ENCODE peak calls at places on chromosomes 5 and 9, in four cellular contexts. L, P, R and C are unnamed samples.

GRCh38 chr9:108001219-108001618 is 511.6 kb upstream of the KLF4 start:
- DNase-seq in L (no peak), P (no peak), R (no peak), C (no peak)

GRCh38 chr5:29897916-29898315 is 1295.6 kb upstream of the CDH6 start:
- DNase-seq in L (no peak), P (no peak), R (no peak), C (no peak)

GRCh38 chr9:38017149-38017884 is 51.7 kb downstream of the SHB start:
- DNase-seq in L (no peak), P (no peak), R (peak; percentile 80), C (peak; percentile 85)

GRCh38 chr9:4680178-4680535 is 788 bp downstream of the CDC37L1 start:
- DNase-seq in L (no peak), P (no peak), R (no peak), C (no peak)

GRCh38 chr9:72828281-72828731 is 124.5 kb downstream of the ALDH1A1 start:
- DNase-seq in L (no peak), P (no peak), R (no peak), C (no peak)

GRCh38 chr9:70761139-70761538 is 346.7 kb upstream of the KLF9 start:
- DNase-seq in L (no peak), P (no peak), R (no peak), C (no peak)

GRCh38 chr9:36485647-36486453 is 85.8 kb upstream of the RNF38 start:
- DNase-seq in L (no peak), P (no peak), R (peak; percentile 34), C (no peak)

GRCh38 chr5:97476852-97477534 is 293.9 kb upstream of the RIOK2 start:
- DNase-seq in L (no peak), P (no peak), R (no peak), C (no peak)

GRCh38 chr9:4508246-4508906 is 18.1 kb downstream of the SLC1A1 start:
- DNase-seq in L (no peak), P (no peak), R (no peak), C (no peak)

GRCh38 chr5:164188733-164189148 is 683.3 kb downstream of the MAT2B start:
- DNase-seq in L (no peak), P (no peak), R (peak; percentile 58), C (no peak)

GRCh38 chr5:179192185-179192890 is 132.2 kb downstream of the ZNF354C start:
- DNase-seq in L (no peak), P (no peak), R (peak; percentile 85), C (peak; percentile 10)

GRCh38 chr5:142915840-142916424 is 145.8 kb downstream of the ARHGAP26 start:
- DNase-seq in L (peak; percentile 14), P (peak; percentile 51), R (peak; percentile 37), C (peak; percentile 70)

GRCh38 chr9:89543621-89544279 is 45.8 kb upstream of the SEMA4D start:
- DNase-seq in L (no peak), P (no peak), R (no peak), C (no peak)

GRCh38 chr5:120599576-120599975 is 135.5 kb downstream of the PRR16 start:
- DNase-seq in L (no peak), P (no peak), R (no peak), C (no peak)

GRCh38 chr5:126171916-126172315 is 251.3 kb upstream of the GRAMD2B start:
- DNase-seq in L (no peak), P (no peak), R (no peak), C (no peak)

GRCh38 chr5:113273949-113274348 is 160.8 kb downstream of the TSSK1B start:
- DNase-seq in L (no peak), P (no peak), R (no peak), C (no peak)

GRCh38 chr5:17216176-17216973 is 1.1 kb upstream of the BASP1 start:
- DNase-seq in L (peak; percentile 22), P (peak; percentile 62), R (peak; percentile 76), C (peak; percentile 81)

GRCh38 chr5:33685873-33686550 is 205.8 kb downstream of the ADAMTS12 start:
- DNase-seq in L (no peak), P (no peak), R (no peak), C (peak; percentile 17)

GRCh38 chr5:83417884-83418283 is 53.7 kb upstream of the VCAN start:
- DNase-seq in L (no peak), P (no peak), R (no peak), C (no peak)

GRCh38 chr5:123882305-123882704 is 370.3 kb downstream of the CSNK1G3 start:
- DNase-seq in L (no peak), P (no peak), R (no peak), C (no peak)

GRCh38 chr9:80789831-80790230 is 899.5 kb downstream of the TLE1 start:
- DNase-seq in L (no peak), P (no peak), R (no peak), C (no peak)

GRCh38 chr9:121362813-121363585 is 7.1 kb downstream of the STOM start:
- DNase-seq in L (no peak), P (no peak), R (no peak), C (no peak)

GRCh38 chr5:961002-961710 is 47.4 kb upstream of the NKD2 start:
- DNase-seq in L (no peak), P (no peak), R (peak; percentile 19), C (no peak)

GRCh38 chr9:137453643-137454081 is 5.5 kb downstream of the NSMF start:
- DNase-seq in L (peak; percentile 83), P (no peak), R (peak; percentile 93), C (peak; percentile 87)

GRCh38 chr9:86187121-86187520 is 72.3 kb downstream of the C9orf153 start:
- DNase-seq in L (no peak), P (no peak), R (no peak), C (peak; percentile 55)

GRCh38 chr9:108101410-108101809 is 611.8 kb upstream of the KLF4 start:
- DNase-seq in L (no peak), P (no peak), R (no peak), C (no peak)

GRCh38 chr9:134053941-134054761 is 13.7 kb downstream of the BRD3 start:
- DNase-seq in L (no peak), P (no peak), R (no peak), C (no peak)

GRCh38 chr9:72362680-72363139 is 2.3 kb downstream of the ZFAND5 start:
- DNase-seq in L (no peak), P (peak; percentile 41), R (peak; percentile 20), C (no peak)

GRCh38 chr9:128201441-128202369 is 1.5 kb upstream of the DNM1 start:
- DNase-seq in L (no peak), P (no peak), R (no peak), C (no peak)

GRCh38 chr9:34375901-34376595 is 650 bp downstream of the MYORG start:
- DNase-seq in L (peak; percentile 51), P (no peak), R (peak; percentile 76), C (peak; percentile 63)

GRCh38 chr9:106286249-106286648 is 576.7 kb upstream of the ZNF462 start:
- DNase-seq in L (no peak), P (no peak), R (peak; percentile 39), C (peak; percentile 36)

GRCh38 chr5:93246093-93246855 is 334.7 kb downstream of the NR2F1-AS1 start:
- DNase-seq in L (no peak), P (no peak), R (no peak), C (peak; percentile 34)

DNA sequence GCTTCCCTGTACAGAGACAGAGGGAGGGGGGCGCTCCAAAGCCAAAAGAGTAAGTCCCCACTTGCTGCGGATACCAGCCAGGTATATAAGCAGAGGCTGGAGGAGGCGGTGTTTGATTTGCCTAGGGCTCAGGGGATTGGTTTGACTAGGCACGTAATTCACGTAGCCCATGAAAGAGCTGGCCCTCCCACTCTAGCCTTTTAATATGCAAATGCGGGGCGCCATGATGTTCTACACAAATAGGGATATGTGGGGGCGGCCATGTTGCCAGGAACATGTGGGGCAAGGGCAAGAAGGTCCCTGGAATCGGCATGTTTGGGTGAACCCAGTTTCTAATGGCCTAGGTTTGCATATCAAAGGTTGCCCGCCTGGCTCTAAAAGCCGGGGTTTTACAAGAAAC is 3.3 kb upstream of the PRLR start:
- DNase-seq in L (no peak), P (no peak), R (no peak), C (peak; percentile 26)
- TF ChIP-seq USF1 in L (no peak), P (no peak), R (no peak), C (no peak)

DNA sequence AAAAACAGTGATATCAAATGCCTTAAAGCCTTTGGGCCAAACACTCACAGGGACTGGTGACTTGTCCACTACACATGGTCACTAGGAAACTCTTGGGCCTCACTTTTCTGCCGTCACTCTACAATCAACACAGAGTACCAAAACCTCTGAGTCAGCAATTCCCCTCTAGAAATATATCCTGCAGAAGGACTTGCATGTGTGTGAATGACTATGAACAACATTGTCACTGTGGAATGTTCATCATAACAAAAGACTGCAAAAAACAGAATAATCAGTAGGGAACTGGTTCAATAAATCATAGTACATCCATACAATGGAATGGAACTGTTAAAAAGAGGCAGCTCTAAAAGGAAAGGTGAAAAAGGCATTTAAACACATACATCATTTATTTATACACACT is 44.1 kb upstream of the SMU1 start:
- DNase-seq in L (no peak), P (no peak), R (no peak), C (no peak)
- TF ChIP-seq USF1 in L (no peak), P (no peak), R (no peak), C (no peak)

DNA sequence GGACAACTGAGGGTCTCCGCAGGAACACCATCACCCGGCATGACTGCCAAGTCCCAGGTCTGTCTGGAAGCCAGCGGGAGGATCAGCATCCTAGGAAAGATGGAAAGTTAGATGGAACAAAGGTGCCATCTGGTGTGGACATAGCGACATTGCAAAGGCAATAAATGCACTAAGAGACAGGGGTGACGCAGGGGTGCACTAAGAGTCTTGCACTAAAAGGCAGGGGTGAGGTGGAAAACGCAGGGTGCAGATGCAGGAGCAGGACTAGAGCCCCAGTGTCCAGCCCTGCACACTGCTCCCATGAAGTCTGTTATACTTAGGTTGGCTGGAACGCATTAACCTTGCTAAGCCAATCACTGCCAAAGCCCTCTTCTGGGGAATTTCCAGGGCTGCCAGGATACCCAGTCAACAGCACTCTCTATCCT is 15.5 kb downstream of the ATOX1 start:
- DNase-seq in L (peak; percentile 35), P (no peak), R (peak; percentile 62), C (peak; percentile 65)
- TF ChIP-seq USF1 in L (no peak), P (no peak), R (no peak), C (no peak)

GRCh38 chr5:100854594-100854993 is 48.5 kb downstream of the ST8SIA4 start:
- DNase-seq in L (no peak), P (no peak), R (no peak), C (no peak)
- TF ChIP-seq USF1 in L (no peak), P (no peak), R (no peak), C (no peak)

DNA sequence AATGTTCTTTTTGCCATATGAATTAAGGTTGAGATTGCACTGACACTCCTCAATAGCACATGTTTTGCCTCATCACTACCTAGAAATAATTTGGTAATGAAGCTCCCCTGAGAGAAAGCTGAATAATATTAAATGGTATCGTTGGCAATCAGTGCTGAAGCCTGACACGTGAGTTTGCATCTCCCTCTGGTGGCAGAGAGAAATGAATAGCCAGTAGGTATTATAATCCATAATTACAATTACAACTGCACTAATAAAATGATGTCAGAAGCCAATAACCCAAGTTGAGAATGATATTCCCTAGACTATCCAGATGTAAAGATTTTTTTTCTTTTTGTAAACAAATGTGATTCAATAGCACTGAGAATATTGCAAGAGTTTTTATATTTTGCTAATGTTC is 700.3 kb downstream of the PTPRD start:
- DNase-seq in L (no peak), P (no peak), R (peak; percentile 5), C (no peak)
- TF ChIP-seq USF1 in L (no peak), P (no peak), R (no peak), C (no peak)